ENCODE peak calls at places on chromosome 16, in six cellular contexts. One of them, this sample, is unnamed.

GRCh38 chr16:79288046-79288445 is 312.5 kb downstream of the MAF start:
- DNase-seq in AG04450: no peak
- DNase-seq in adipocyte: no peak
- DNase-seq in tibial nerve: no peak
- DNase-seq in cardiac muscle cell: no peak
- DNase-seq in suprapubic skin: no peak
- DNase-seq in this sample: no peak

GRCh38 chr16:27405546-27406451 is 3.8 kb downstream of the IL21R start:
- DNase-seq in AG04450: no peak
- DNase-seq in adipocyte: no peak
- DNase-seq in tibial nerve: no peak
- DNase-seq in cardiac muscle cell: peak; percentile 29
- DNase-seq in suprapubic skin: no peak
- DNase-seq in this sample: no peak

GRCh38 chr16:15672514-15673167 is 22.6 kb downstream of the NDE1 start:
- DNase-seq in AG04450: peak; percentile 87
- DNase-seq in adipocyte: peak; percentile 96
- DNase-seq in tibial nerve: peak; percentile 94
- DNase-seq in cardiac muscle cell: peak; percentile 98
- DNase-seq in suprapubic skin: peak; percentile 97
- DNase-seq in this sample: peak; percentile 74

GRCh38 chr16:50571786-50572185 is 23.6 kb downstream of the NKD1 start:
- DNase-seq in AG04450: no peak
- DNase-seq in adipocyte: no peak
- DNase-seq in tibial nerve: no peak
- DNase-seq in cardiac muscle cell: no peak
- DNase-seq in suprapubic skin: no peak
- DNase-seq in this sample: no peak

GRCh38 chr16:13594798-13595197 is 325.2 kb upstream of the ERCC4 start:
- DNase-seq in AG04450: no peak
- DNase-seq in adipocyte: no peak
- DNase-seq in tibial nerve: no peak
- DNase-seq in cardiac muscle cell: no peak
- DNase-seq in suprapubic skin: no peak
- DNase-seq in this sample: no peak

GRCh38 chr16:30786115-30786935 is 680 bp downstream of the ZNF629 start:
- DNase-seq in AG04450: no peak
- DNase-seq in adipocyte: peak; percentile 92
- DNase-seq in tibial nerve: no peak
- DNase-seq in cardiac muscle cell: peak; percentile 71
- DNase-seq in suprapubic skin: no peak
- DNase-seq in this sample: peak; percentile 88

GRCh38 chr16:26198221-26198620 is 506.5 kb downstream of the HS3ST4 start:
- DNase-seq in AG04450: no peak
- DNase-seq in adipocyte: no peak
- DNase-seq in tibial nerve: no peak
- DNase-seq in cardiac muscle cell: no peak
- DNase-seq in suprapubic skin: no peak
- DNase-seq in this sample: no peak

GRCh38 chr16:54957403-54957802 is 26.7 kb downstream of the IRX5 start:
- DNase-seq in AG04450: no peak
- DNase-seq in adipocyte: peak; percentile 6
- DNase-seq in tibial nerve: no peak
- DNase-seq in cardiac muscle cell: peak; percentile 29
- DNase-seq in suprapubic skin: no peak
- DNase-seq in this sample: peak; percentile 29

GRCh38 chr16:59330030-59330670 is 596.0 kb upstream of the GOT2 start:
- DNase-seq in AG04450: no peak
- DNase-seq in adipocyte: no peak
- DNase-seq in tibial nerve: no peak
- DNase-seq in cardiac muscle cell: no peak
- DNase-seq in suprapubic skin: no peak
- DNase-seq in this sample: no peak

GRCh38 chr16:74320707-74321106 is 24.1 kb downstream of the PSMD7 start:
- DNase-seq in AG04450: no peak
- DNase-seq in adipocyte: no peak
- DNase-seq in tibial nerve: no peak
- DNase-seq in cardiac muscle cell: no peak
- DNase-seq in suprapubic skin: no peak
- DNase-seq in this sample: no peak

GRCh38 chr16:4370570-4371480 is 823 bp upstream of the VASN start:
- DNase-seq in AG04450: peak; percentile 65
- DNase-seq in adipocyte: peak; percentile 85
- DNase-seq in tibial nerve: peak; percentile 71
- DNase-seq in cardiac muscle cell: peak; percentile 99
- DNase-seq in suprapubic skin: peak; percentile 83
- DNase-seq in this sample: peak; percentile 60

GRCh38 chr16:64174327-64174726 is 947.5 kb downstream of the CDH11 start:
- DNase-seq in AG04450: no peak
- DNase-seq in adipocyte: no peak
- DNase-seq in tibial nerve: no peak
- DNase-seq in cardiac muscle cell: no peak
- DNase-seq in suprapubic skin: no peak
- DNase-seq in this sample: no peak

GRCh38 chr16:87570938-87571867 is 31.1 kb upstream of the JPH3 start:
- DNase-seq in AG04450: no peak
- DNase-seq in adipocyte: peak; percentile 49
- DNase-seq in tibial nerve: no peak
- DNase-seq in cardiac muscle cell: peak; percentile 75
- DNase-seq in suprapubic skin: no peak
- DNase-seq in this sample: peak; percentile 78

GRCh38 chr16:84504420-84505248 is at the start of gene MEAK7:
- DNase-seq in AG04450: peak; percentile 95
- DNase-seq in adipocyte: peak; percentile 100
- DNase-seq in tibial nerve: peak; percentile 99
- DNase-seq in cardiac muscle cell: peak; percentile 99
- DNase-seq in suprapubic skin: peak; percentile 99
- DNase-seq in this sample: peak; percentile 99

GRCh38 chr16:20849587-20850390 is 43.5 kb downstream of the REXO5 start:
- DNase-seq in AG04450: peak; percentile 41
- DNase-seq in adipocyte: peak; percentile 90
- DNase-seq in tibial nerve: peak; percentile 85
- DNase-seq in cardiac muscle cell: peak; percentile 77
- DNase-seq in suprapubic skin: peak; percentile 81
- DNase-seq in this sample: peak; percentile 81

GRCh38 chr16:2470603-2471015 is 488 bp upstream of the NTN3 start:
- DNase-seq in AG04450: no peak
- DNase-seq in adipocyte: no peak
- DNase-seq in tibial nerve: no peak
- DNase-seq in cardiac muscle cell: no peak
- DNase-seq in suprapubic skin: no peak
- DNase-seq in this sample: no peak

GRCh38 chr16:2471653-2472487 is 773 bp downstream of the NTN3 start:
- DNase-seq in AG04450: no peak
- DNase-seq in adipocyte: no peak
- DNase-seq in tibial nerve: no peak
- DNase-seq in cardiac muscle cell: no peak
- DNase-seq in suprapubic skin: no peak
- DNase-seq in this sample: no peak

GRCh38 chr16:2470234-2470601 is 879 bp upstream of the NTN3 start:
- DNase-seq in AG04450: no peak
- DNase-seq in adipocyte: no peak
- DNase-seq in tibial nerve: no peak
- DNase-seq in cardiac muscle cell: no peak
- DNase-seq in suprapubic skin: no peak
- DNase-seq in this sample: no peak

GRCh38 chr16:2472488-2472864 is 1.4 kb downstream of the NTN3 start:
- DNase-seq in AG04450: no peak
- DNase-seq in adipocyte: no peak
- DNase-seq in tibial nerve: no peak
- DNase-seq in cardiac muscle cell: no peak
- DNase-seq in suprapubic skin: peak; percentile 68
- DNase-seq in this sample: no peak

DNA sequence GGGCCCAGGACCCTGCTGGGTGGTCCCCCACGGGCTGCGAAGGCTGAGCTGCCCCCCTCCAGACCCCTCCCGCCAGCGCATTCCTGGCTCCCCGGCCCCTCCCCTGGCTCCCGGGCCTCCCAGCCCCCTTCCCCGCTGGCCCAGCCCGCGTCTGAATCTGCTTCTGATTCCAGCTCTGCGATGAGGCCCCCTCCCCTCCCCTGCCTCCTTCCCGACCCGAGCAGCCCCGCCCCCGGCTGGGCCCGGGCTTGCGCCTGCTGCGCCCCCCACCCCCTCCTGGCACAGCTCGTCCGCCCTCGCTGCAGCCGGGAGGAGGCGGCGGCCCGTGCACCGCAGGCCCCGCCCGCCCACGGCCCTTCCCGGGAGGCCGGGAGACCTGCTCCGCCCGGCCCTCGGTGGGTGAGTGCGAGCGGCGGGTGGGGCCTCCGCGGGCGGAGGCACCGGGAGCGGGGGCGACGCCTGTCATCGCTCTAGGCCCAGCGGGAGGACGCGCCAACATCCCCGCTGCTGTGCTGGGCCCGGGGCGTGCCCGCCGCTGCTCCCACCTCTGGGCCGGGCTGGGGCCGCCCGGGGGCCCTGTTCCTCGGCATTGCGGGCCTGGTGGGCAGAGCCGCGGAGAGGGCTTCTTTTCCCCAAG is at the start of gene NTN3:
- DNase-seq in AG04450: no peak
- DNase-seq in adipocyte: peak; percentile 58
- DNase-seq in tibial nerve: no peak
- DNase-seq in cardiac muscle cell: no peak
- DNase-seq in suprapubic skin: no peak
- DNase-seq in this sample: peak; percentile 84
- H3K27me3 ChIP-seq in AG04450: no peaks in the 10 kb centered on the region
- H3K27me3 ChIP-seq in adipocyte: no peaks in the 10 kb centered on the region
- H3K27me3 ChIP-seq in tibial nerve: no peaks in the 10 kb centered on the region
- H3K27me3 ChIP-seq in cardiac muscle cell: peaks cover 6% of the 10 kb centered on the region
- H3K27me3 ChIP-seq in suprapubic skin: peaks cover 26% of the 10 kb centered on the region
- H3K27me3 ChIP-seq in this sample: peaks cover 8% of the 10 kb centered on the region

GRCh38 chr16:85988723-85989313 is 89.9 kb downstream of the IRF8 start:
- DNase-seq in AG04450: no peak
- DNase-seq in adipocyte: no peak
- DNase-seq in tibial nerve: no peak
- DNase-seq in cardiac muscle cell: no peak
- DNase-seq in suprapubic skin: peak; percentile 48
- DNase-seq in this sample: no peak
- H3K27me3 ChIP-seq in AG04450: peaks cover 72% of the 10 kb centered on the region
- H3K27me3 ChIP-seq in adipocyte: peaks cover 88% of the 10 kb centered on the region
- H3K27me3 ChIP-seq in tibial nerve: no peaks in the 10 kb centered on the region
- H3K27me3 ChIP-seq in cardiac muscle cell: peaks cover 6% of the 10 kb centered on the region
- H3K27me3 ChIP-seq in suprapubic skin: peaks cover 64% of the 10 kb centered on the region
- H3K27me3 ChIP-seq in this sample: no peaks in the 10 kb centered on the region

GRCh38 chr16:1119766-1120611 is 23.9 kb upstream of the C1QTNF8 start:
- DNase-seq in AG04450: no peak
- DNase-seq in adipocyte: no peak
- DNase-seq in tibial nerve: no peak
- DNase-seq in cardiac muscle cell: no peak
- DNase-seq in suprapubic skin: no peak
- DNase-seq in this sample: no peak

GRCh38 chr16:1121009-1121408 is 25.0 kb upstream of the C1QTNF8 start:
- DNase-seq in AG04450: no peak
- DNase-seq in adipocyte: no peak
- DNase-seq in tibial nerve: no peak
- DNase-seq in cardiac muscle cell: no peak
- DNase-seq in suprapubic skin: no peak
- DNase-seq in this sample: no peak

GRCh38 chr16:1123525-1124230 is 27.6 kb upstream of the C1QTNF8 start:
- DNase-seq in AG04450: no peak
- DNase-seq in adipocyte: no peak
- DNase-seq in tibial nerve: no peak
- DNase-seq in cardiac muscle cell: no peak
- DNase-seq in suprapubic skin: no peak
- DNase-seq in this sample: no peak

GRCh38 chr16:1122031-1122765 is 26.2 kb upstream of the C1QTNF8 start:
- DNase-seq in AG04450: no peak
- DNase-seq in adipocyte: no peak
- DNase-seq in tibial nerve: no peak
- DNase-seq in cardiac muscle cell: no peak
- DNase-seq in suprapubic skin: no peak
- DNase-seq in this sample: no peak

DNA sequence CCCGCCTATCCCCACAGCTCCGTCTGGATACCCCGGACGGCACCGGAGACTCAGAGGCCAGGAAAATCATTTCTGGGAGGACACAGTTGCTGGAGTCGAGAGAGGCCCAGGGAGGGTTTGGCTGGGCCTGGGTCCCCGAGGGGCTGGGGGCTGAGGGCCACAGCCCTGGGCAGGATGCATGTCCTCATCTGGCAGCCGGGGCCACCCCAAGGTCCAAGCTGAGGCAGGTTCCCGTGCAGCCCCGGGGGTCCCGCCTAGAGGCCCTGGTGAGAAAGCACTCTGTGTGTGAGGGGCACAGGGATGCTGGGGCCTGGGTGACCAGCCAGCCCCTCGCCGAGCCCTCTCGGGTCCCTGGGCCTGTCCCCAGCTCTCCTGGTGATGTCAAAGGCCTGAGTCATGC is 25.6 kb upstream of the C1QTNF8 start:
- DNase-seq in AG04450: no peak
- DNase-seq in adipocyte: no peak
- DNase-seq in tibial nerve: no peak
- DNase-seq in cardiac muscle cell: no peak
- DNase-seq in suprapubic skin: no peak
- DNase-seq in this sample: no peak
- H3K27me3 ChIP-seq in AG04450: peaks cover 14% of the 10 kb centered on the region
- H3K27me3 ChIP-seq in adipocyte: peaks cover 24% of the 10 kb centered on the region
- H3K27me3 ChIP-seq in tibial nerve: no peaks in the 10 kb centered on the region
- H3K27me3 ChIP-seq in cardiac muscle cell: no peaks in the 10 kb centered on the region
- H3K27me3 ChIP-seq in suprapubic skin: peaks cover 91% of the 10 kb centered on the region
- H3K27me3 ChIP-seq in this sample: no peaks in the 10 kb centered on the region

DNA sequence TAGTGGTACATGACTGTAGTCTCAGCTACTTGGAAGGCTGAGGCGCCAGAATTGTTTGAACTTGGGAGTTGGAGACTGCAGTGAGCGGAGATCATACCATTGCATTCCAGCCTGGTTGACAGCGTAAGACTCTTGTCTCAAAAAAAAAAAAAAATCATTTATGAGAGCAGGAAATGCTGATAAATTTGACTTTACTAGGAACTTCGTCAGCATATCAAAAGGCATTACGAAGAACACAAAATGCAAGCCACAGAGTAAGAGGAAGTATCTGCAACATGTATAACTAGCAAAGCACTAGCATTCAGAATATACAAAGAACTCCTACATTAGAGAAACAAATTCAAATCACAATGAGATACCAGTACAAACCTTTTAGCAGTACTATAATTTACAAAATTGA is 279.3 kb downstream of the ZFHX3 start:
- DNase-seq in AG04450: no peak
- DNase-seq in adipocyte: no peak
- DNase-seq in tibial nerve: no peak
- DNase-seq in cardiac muscle cell: peak; percentile 49
- DNase-seq in suprapubic skin: no peak
- DNase-seq in this sample: no peak
- H3K27me3 ChIP-seq in AG04450: no peaks in the 10 kb centered on the region
- H3K27me3 ChIP-seq in adipocyte: no peaks in the 10 kb centered on the region
- H3K27me3 ChIP-seq in tibial nerve: no peaks in the 10 kb centered on the region
- H3K27me3 ChIP-seq in cardiac muscle cell: no peaks in the 10 kb centered on the region
- H3K27me3 ChIP-seq in suprapubic skin: no peaks in the 10 kb centered on the region
- H3K27me3 ChIP-seq in this sample: no peaks in the 10 kb centered on the region